ENCODE peak calls at places on chromosomes 1 and 21, in nine cellular contexts. O is NCI-H748 treated with DMSO at 0.1 percent for 48 hours, J is NCI-H510A, V is GM12865, S is Calu3, A is Daoy, E is GM04504, C is NCI-H446 treated with DMSO at 0.1 percent for 48 hours, F is endodermal cell. Q is an unnamed sample.

GRCh38 chr1:164713446-164714204 is 154.6 kb downstream of the PBX1 start:
- DNase-seq in O (no peak), J (no peak), V (no peak), S (no peak), A (no peak), E (no peak), C (no peak), F (no peak), Q (no peak)

GRCh38 chr1:182189535-182190066 is 128.1 kb upstream of the ZNF648 start:
- DNase-seq in O (no peak), J (no peak), V (peak), S (no peak), A (no peak), E (no peak), C (no peak), F (no peak), Q (peak)

GRCh38 chr1:61782771-61783170 is 40.5 kb downstream of the PATJ start:
- DNase-seq in O (no peak), J (no peak), V (peak), S (no peak), A (no peak), E (no peak), C (no peak), F (no peak), Q (no peak)

GRCh38 chr1:205109711-205110110 is 12.1 kb downstream of the RBBP5 start:
- DNase-seq in O (no peak), J (no peak), V (no peak), S (no peak), A (no peak), E (no peak), C (no peak), F (no peak), Q (no peak)

GRCh38 chr1:236064674-236065508 is at the start of gene NID1:
- DNase-seq in O (peak), J (no peak), V (peak), S (peak), A (peak), E (peak), C (no peak), F (peak), Q (no peak)

GRCh38 chr1:180503274-180503862 is 991 bp upstream of the ACBD6 start:
- DNase-seq in O (no peak), J (no peak), V (no peak), S (peak), A (peak), E (no peak), C (no peak), F (no peak), Q (no peak)

GRCh38 chr1:112358798-112359408 is 37.1 kb upstream of the CTTNBP2NL start:
- DNase-seq in O (no peak), J (peak), V (peak), S (peak), A (peak), E (no peak), C (no peak), F (peak), Q (no peak)

GRCh38 chr21:41891132-41891531 is 12.0 kb upstream of the PRDM15 start:
- DNase-seq in O (no peak), J (no peak), V (no peak), S (peak), A (no peak), E (no peak), C (no peak), F (no peak), Q (no peak)

GRCh38 chr1:9615316-9616063 is 26.8 kb downstream of the TMEM201 start:
- DNase-seq in O (no peak), J (peak), V (peak), S (peak), A (peak), E (peak), C (no peak), F (peak), Q (no peak)

GRCh38 chr1:65119951-65120350 is 28.1 kb upstream of the AK4 start:
- DNase-seq in O (no peak), J (no peak), V (no peak), S (no peak), A (no peak), E (peak), C (no peak), F (no peak), Q (no peak)

GRCh38 chr1:55575571-55576279 is 360.6 kb upstream of the USP24 start:
- DNase-seq in O (no peak), J (no peak), V (no peak), S (no peak), A (no peak), E (no peak), C (peak), F (no peak), Q (no peak)

GRCh38 chr1:2134604-2135307 is 59.8 kb downstream of the FAAP20 start:
- DNase-seq in O (no peak), J (no peak), V (no peak), S (no peak), A (no peak), E (no peak), C (no peak), F (no peak), Q (no peak)

GRCh38 chr21:36788116-36788515 is 89.2 kb downstream of the SIM2 start:
- DNase-seq in O (no peak), J (no peak), V (no peak), S (peak), A (peak), E (no peak), C (no peak), F (no peak), Q (no peak)

GRCh38 chr21:35324372-35325220 is 275.5 kb upstream of the RUNX1 start:
- DNase-seq in O (no peak), J (no peak), V (no peak), S (peak), A (peak), E (peak), C (no peak), F (no peak), Q (no peak)

GRCh38 chr1:210978316-210978993 is 155.5 kb downstream of the KCNH1 start:
- DNase-seq in O (no peak), J (no peak), V (no peak), S (peak), A (no peak), E (no peak), C (no peak), F (no peak), Q (no peak)

GRCh38 chr1:172321429-172321828 is 99.1 kb upstream of the C1orf105 start:
- DNase-seq in O (no peak), J (no peak), V (no peak), S (no peak), A (peak), E (peak), C (peak), F (no peak), Q (no peak)

GRCh38 chr1:10869933-10870332 is 73.5 kb upstream of the CASZ1 start:
- DNase-seq in O (no peak), J (no peak), V (no peak), S (no peak), A (no peak), E (no peak), C (no peak), F (no peak), Q (no peak)

GRCh38 chr1:172826096-172826741 is 167.3 kb downstream of the FASLG start:
- DNase-seq in O (no peak), J (no peak), V (peak), S (peak), A (peak), E (peak), C (peak), F (no peak), Q (no peak)

GRCh38 chr1:153395136-153395685 is 4.3 kb upstream of the S100A8 start:
- DNase-seq in O (no peak), J (no peak), V (no peak), S (no peak), A (peak), E (no peak), C (no peak), F (peak), Q (no peak)

GRCh38 chr1:37477946-37478345 is 3.6 kb downstream of the ZC3H12A start:
- DNase-seq in O (no peak), J (no peak), V (peak), S (peak), A (peak), E (no peak), C (no peak), F (peak), Q (no peak)

GRCh38 chr1:160097911-160098851 is at the start of gene IGSF8:
- DNase-seq in O (peak), J (peak), V (no peak), S (peak), A (peak), E (peak), C (peak), F (peak), Q (peak)

GRCh38 chr21:32994305-32994704 is 31.4 kb upstream of the OLIG2 start:
- DNase-seq in O (peak), J (no peak), V (peak), S (peak), A (peak), E (peak), C (no peak), F (no peak), Q (no peak)

GRCh38 chr1:25568834-25569598 is 25.6 kb downstream of the LDLRAP1 start:
- DNase-seq in O (no peak), J (no peak), V (no peak), S (peak), A (peak), E (peak), C (no peak), F (no peak), Q (no peak)